ENCODE peak calls at places on chromosomes 7 and 10, in nine cellular contexts. One of them, this sample, is unnamed. For H3K27me3, the result is how much of the 10 kb centered on the place peaks cover.

GRCh38 chr7:34452363-34452762 is 205.7 kb upstream of the NPSR1 start:
- DNase-seq in aorta: no peak
- DNase-seq in ovary: no peak
- DNase-seq in neural progenitor cell: no peak
- DNase-seq in tibial nerve: no peak
- DNase-seq in mesendoderm: no peak
- DNase-seq in heart left ventricle: no peak
- DNase-seq in AG04450: no peak
- DNase-seq in CD8-positive, alpha-beta memory T cell: no peak
- DNase-seq in this sample: no peak

GRCh38 chr10:69734797-69735468 is 66.8 kb upstream of the COL13A1 start:
- DNase-seq in CD8-positive, alpha-beta memory T cell: peak
- DNase-seq in tibial nerve: no peak
- DNase-seq in AG04450: no peak
- DNase-seq in ovary: no peak
- DNase-seq in heart left ventricle: no peak
- DNase-seq in neural progenitor cell: no peak
- DNase-seq in mesendoderm: no peak
- DNase-seq in aorta: no peak
- DNase-seq in this sample: no peak

GRCh38 chr10:99433378-99434020 is 3.1 kb upstream of the GOT1 start:
- DNase-seq in heart left ventricle: no peak
- DNase-seq in tibial nerve: no peak
- DNase-seq in mesendoderm: peak
- DNase-seq in AG04450: no peak
- DNase-seq in neural progenitor cell: no peak
- DNase-seq in CD8-positive, alpha-beta memory T cell: no peak
- DNase-seq in ovary: no peak
- DNase-seq in aorta: no peak
- DNase-seq in this sample: no peak

GRCh38 chr7:13797545-13797944 is 191.9 kb downstream of the ETV1 start:
- DNase-seq in mesendoderm: peak
- DNase-seq in AG04450: no peak
- DNase-seq in aorta: no peak
- DNase-seq in CD8-positive, alpha-beta memory T cell: no peak
- DNase-seq in neural progenitor cell: no peak
- DNase-seq in tibial nerve: no peak
- DNase-seq in heart left ventricle: no peak
- DNase-seq in ovary: no peak
- DNase-seq in this sample: no peak

GRCh38 chr10:77592946-77593636 is 44.5 kb downstream of the KCNMA1 start:
- DNase-seq in aorta: peak
- DNase-seq in ovary: no peak
- DNase-seq in AG04450: peak
- DNase-seq in mesendoderm: no peak
- DNase-seq in neural progenitor cell: no peak
- DNase-seq in heart left ventricle: no peak
- DNase-seq in CD8-positive, alpha-beta memory T cell: no peak
- DNase-seq in tibial nerve: no peak
- DNase-seq in this sample: no peak

GRCh38 chr7:158631574-158632195 is 44.1 kb upstream of the PTPRN2 start:
- DNase-seq in mesendoderm: no peak
- DNase-seq in ovary: no peak
- DNase-seq in CD8-positive, alpha-beta memory T cell: no peak
- DNase-seq in neural progenitor cell: no peak
- DNase-seq in tibial nerve: no peak
- DNase-seq in aorta: no peak
- DNase-seq in AG04450: no peak
- DNase-seq in heart left ventricle: no peak
- DNase-seq in this sample: no peak

GRCh38 chr7:129903935-129904334 is 48.8 kb downstream of the UBE2H start:
- DNase-seq in CD8-positive, alpha-beta memory T cell: no peak
- DNase-seq in mesendoderm: no peak
- DNase-seq in ovary: no peak
- DNase-seq in aorta: no peak
- DNase-seq in tibial nerve: no peak
- DNase-seq in neural progenitor cell: no peak
- DNase-seq in AG04450: no peak
- DNase-seq in heart left ventricle: no peak
- DNase-seq in this sample: no peak

GRCh38 chr10:78455873-78456272 is 422.2 kb downstream of the RPS24 start:
- DNase-seq in tibial nerve: no peak
- DNase-seq in aorta: no peak
- DNase-seq in mesendoderm: no peak
- DNase-seq in neural progenitor cell: no peak
- DNase-seq in ovary: no peak
- DNase-seq in heart left ventricle: no peak
- DNase-seq in CD8-positive, alpha-beta memory T cell: no peak
- DNase-seq in AG04450: no peak
- DNase-seq in this sample: no peak

GRCh38 chr10:71975891-71976725 is 11.9 kb downstream of the CHST3 start:
- DNase-seq in AG04450: no peak
- DNase-seq in CD8-positive, alpha-beta memory T cell: no peak
- DNase-seq in tibial nerve: no peak
- DNase-seq in heart left ventricle: no peak
- DNase-seq in aorta: peak
- DNase-seq in ovary: peak
- DNase-seq in neural progenitor cell: no peak
- DNase-seq in mesendoderm: peak
- DNase-seq in this sample: no peak

GRCh38 chr7:111784971-111785575 is 222.8 kb upstream of the IMMP2L start:
- DNase-seq in heart left ventricle: no peak
- DNase-seq in mesendoderm: peak
- DNase-seq in tibial nerve: no peak
- DNase-seq in ovary: no peak
- DNase-seq in CD8-positive, alpha-beta memory T cell: no peak
- DNase-seq in aorta: no peak
- DNase-seq in neural progenitor cell: no peak
- DNase-seq in AG04450: no peak
- DNase-seq in this sample: no peak

GRCh38 chr7:4343272-4344000 is 338.7 kb upstream of the FOXK1 start:
- DNase-seq in mesendoderm: no peak
- DNase-seq in neural progenitor cell: no peak
- DNase-seq in AG04450: no peak
- DNase-seq in heart left ventricle: no peak
- DNase-seq in ovary: no peak
- DNase-seq in aorta: no peak
- DNase-seq in CD8-positive, alpha-beta memory T cell: no peak
- DNase-seq in tibial nerve: no peak
- DNase-seq in this sample: no peak

GRCh38 chr10:115982076-115982475 is 290.9 kb downstream of the GFRA1 start:
- DNase-seq in mesendoderm: no peak
- DNase-seq in heart left ventricle: no peak
- DNase-seq in neural progenitor cell: no peak
- DNase-seq in CD8-positive, alpha-beta memory T cell: no peak
- DNase-seq in aorta: no peak
- DNase-seq in tibial nerve: no peak
- DNase-seq in ovary: no peak
- DNase-seq in AG04450: no peak
- DNase-seq in this sample: no peak

GRCh38 chr10:115980470-115980869 is 292.5 kb downstream of the GFRA1 start:
- DNase-seq in AG04450: no peak
- DNase-seq in mesendoderm: no peak
- DNase-seq in heart left ventricle: no peak
- DNase-seq in aorta: no peak
- DNase-seq in CD8-positive, alpha-beta memory T cell: no peak
- DNase-seq in neural progenitor cell: no peak
- DNase-seq in ovary: no peak
- DNase-seq in tibial nerve: no peak
- DNase-seq in this sample: no peak

GRCh38 chr10:115981056-115981455 is 291.9 kb downstream of the GFRA1 start:
- DNase-seq in ovary: no peak
- DNase-seq in CD8-positive, alpha-beta memory T cell: no peak
- DNase-seq in heart left ventricle: no peak
- DNase-seq in neural progenitor cell: peak
- DNase-seq in aorta: no peak
- DNase-seq in tibial nerve: no peak
- DNase-seq in AG04450: no peak
- DNase-seq in mesendoderm: no peak
- DNase-seq in this sample: no peak

GRCh38 chr10:115977855-115978254 is 295.2 kb downstream of the GFRA1 start:
- DNase-seq in CD8-positive, alpha-beta memory T cell: no peak
- DNase-seq in tibial nerve: no peak
- DNase-seq in mesendoderm: no peak
- DNase-seq in AG04450: no peak
- DNase-seq in ovary: no peak
- DNase-seq in heart left ventricle: no peak
- DNase-seq in neural progenitor cell: no peak
- DNase-seq in aorta: no peak
- DNase-seq in this sample: no peak

DNA sequence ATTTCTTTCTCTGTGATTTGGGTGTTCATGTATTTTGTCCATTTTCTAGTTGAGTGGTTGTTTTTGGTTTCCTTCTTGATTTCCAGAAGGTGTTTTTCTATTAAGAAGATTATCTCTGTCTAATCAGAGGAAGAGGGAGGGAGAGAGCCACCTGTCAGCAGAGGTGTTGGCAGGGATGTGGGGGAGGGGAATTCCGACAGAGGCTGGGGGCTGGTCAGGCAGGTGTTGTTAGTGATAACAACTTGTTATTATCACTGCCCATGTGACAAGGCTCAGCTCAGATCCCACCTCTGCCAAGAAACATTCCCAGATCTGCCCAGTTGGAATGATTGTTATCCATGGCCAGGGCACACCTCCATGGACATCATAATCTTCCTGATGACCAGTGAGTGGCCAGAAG is 293.4 kb downstream of the GFRA1 start:
- DNase-seq in aorta: no peak
- DNase-seq in AG04450: no peak
- DNase-seq in tibial nerve: no peak
- DNase-seq in mesendoderm: no peak
- DNase-seq in neural progenitor cell: no peak
- DNase-seq in heart left ventricle: no peak
- DNase-seq in ovary: no peak
- DNase-seq in CD8-positive, alpha-beta memory T cell: no peak
- DNase-seq in this sample: no peak
- H3K27me3 ChIP-seq in aorta: under half
- H3K27me3 ChIP-seq in AG04450: under half
- H3K27me3 ChIP-seq in tibial nerve: under half
- H3K27me3 ChIP-seq in mesendoderm: under half
- H3K27me3 ChIP-seq in neural progenitor cell: under half
- H3K27me3 ChIP-seq in heart left ventricle: under half
- H3K27me3 ChIP-seq in ovary: under half
- H3K27me3 ChIP-seq in CD8-positive, alpha-beta memory T cell: under half
- H3K27me3 ChIP-seq in this sample: under half

GRCh38 chr7:44080686-44081265 is 1.6 kb downstream of the POLM start:
- DNase-seq in CD8-positive, alpha-beta memory T cell: peak
- DNase-seq in tibial nerve: no peak
- DNase-seq in mesendoderm: no peak
- DNase-seq in AG04450: no peak
- DNase-seq in aorta: no peak
- DNase-seq in neural progenitor cell: no peak
- DNase-seq in heart left ventricle: no peak
- DNase-seq in ovary: no peak
- DNase-seq in this sample: no peak
- H3K4me3 ChIP-seq in CD8-positive, alpha-beta memory T cell: peak
- H3K4me3 ChIP-seq in tibial nerve: no peak
- H3K4me3 ChIP-seq in mesendoderm: no peak
- H3K4me3 ChIP-seq in AG04450: no peak
- H3K4me3 ChIP-seq in aorta: no peak
- H3K4me3 ChIP-seq in neural progenitor cell: no peak
- H3K4me3 ChIP-seq in heart left ventricle: no peak
- H3K4me3 ChIP-seq in ovary: no peak
- H3K4me3 ChIP-seq in this sample: no peak

DNA sequence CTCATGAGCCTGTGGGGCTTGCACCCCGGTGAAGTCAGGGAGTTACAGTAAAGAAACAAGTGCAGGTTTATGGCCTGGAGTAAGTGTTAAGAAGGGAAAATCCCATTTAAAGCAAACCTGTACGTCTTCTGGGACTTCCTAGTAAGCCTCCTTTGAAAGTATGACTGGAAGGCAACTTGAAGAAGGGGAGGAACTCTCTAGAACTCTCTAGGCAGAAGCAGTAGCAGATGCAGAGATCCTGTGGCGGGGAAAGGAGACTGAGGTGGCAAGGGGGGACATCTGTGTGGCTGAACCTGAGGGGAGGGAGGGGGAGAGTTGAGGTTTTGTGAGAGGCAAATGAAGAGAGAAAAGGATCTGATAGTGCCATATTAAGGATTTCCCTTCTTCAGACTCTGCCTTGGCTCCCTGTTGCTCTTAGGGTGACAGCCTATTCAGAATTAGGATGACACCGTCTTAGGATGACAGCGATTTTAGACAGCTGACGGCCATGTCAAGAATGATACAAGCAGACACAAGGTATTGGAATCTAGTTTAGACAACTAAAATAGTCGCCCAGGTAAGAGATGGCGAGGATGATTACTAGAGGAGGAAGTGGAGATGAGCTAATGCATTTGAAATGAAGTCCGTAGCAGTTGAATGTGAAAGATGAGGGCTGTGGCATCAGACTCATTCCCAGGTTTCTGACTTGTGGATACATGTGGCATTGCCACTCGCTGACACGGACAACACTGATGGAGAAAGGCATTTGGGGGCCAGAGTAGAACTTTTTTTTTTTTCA is 29.0 kb downstream of the CUL1 start:
- DNase-seq in neural progenitor cell: no peak
- DNase-seq in CD8-positive, alpha-beta memory T cell: no peak
- DNase-seq in tibial nerve: no peak
- DNase-seq in mesendoderm: peak
- DNase-seq in aorta: no peak
- DNase-seq in heart left ventricle: no peak
- DNase-seq in ovary: no peak
- DNase-seq in AG04450: no peak
- DNase-seq in this sample: no peak
- H3K27ac ChIP-seq in neural progenitor cell: no peak
- H3K27ac ChIP-seq in CD8-positive, alpha-beta memory T cell: no peak
- H3K27ac ChIP-seq in tibial nerve: no peak
- H3K27ac ChIP-seq in mesendoderm: no peak
- H3K27ac ChIP-seq in aorta: no peak
- H3K27ac ChIP-seq in heart left ventricle: no peak
- H3K27ac ChIP-seq in ovary: no peak
- H3K27ac ChIP-seq in AG04450: no peak
- H3K27ac ChIP-seq in this sample: no peak

DNA sequence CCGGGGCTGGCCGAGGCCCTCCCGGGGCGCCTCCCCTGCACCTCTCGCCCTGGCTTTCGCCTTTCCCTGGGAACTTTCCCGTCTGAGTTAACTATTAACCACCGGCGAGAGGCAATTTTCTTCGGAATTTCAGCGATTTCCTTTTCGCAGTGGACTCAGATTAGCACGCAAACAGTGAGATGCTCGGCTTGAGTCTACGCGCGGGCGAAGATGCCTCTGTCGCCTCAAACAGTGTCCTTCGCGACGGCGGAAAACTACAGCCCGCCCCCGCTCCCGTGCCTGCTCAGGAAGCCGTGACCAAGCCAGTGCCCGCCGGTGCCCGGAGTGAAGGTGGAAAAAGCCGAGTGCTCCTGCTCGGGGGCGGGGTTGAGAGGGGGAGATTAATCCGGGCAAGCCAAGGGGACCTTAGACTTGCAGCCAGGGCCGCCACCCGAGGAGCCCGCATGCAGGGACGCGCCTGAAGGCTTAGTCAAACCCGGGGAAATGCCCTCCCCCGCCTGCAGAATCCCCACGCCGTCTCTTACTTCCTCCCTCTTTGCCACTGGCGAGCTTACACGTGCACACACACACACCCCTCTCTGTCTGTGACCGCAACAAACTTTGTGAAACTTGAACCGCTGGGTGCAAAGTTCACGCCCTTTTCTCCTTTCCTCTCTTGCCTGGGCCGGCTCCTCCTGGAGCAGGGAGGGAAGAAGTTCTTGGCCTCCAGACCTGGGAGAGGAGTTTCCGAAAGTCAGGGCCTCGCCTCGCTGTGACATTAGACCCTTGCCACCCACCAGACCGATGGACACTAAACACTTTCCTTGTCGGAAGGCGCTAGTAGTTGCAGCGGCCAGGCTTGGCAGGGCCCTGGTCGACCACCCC is 14.4 kb upstream of the PAX2 start:
- DNase-seq in tibial nerve: no peak
- DNase-seq in aorta: no peak
- DNase-seq in AG04450: no peak
- DNase-seq in heart left ventricle: no peak
- DNase-seq in neural progenitor cell: peak
- DNase-seq in CD8-positive, alpha-beta memory T cell: no peak
- DNase-seq in mesendoderm: peak
- DNase-seq in ovary: no peak
- DNase-seq in this sample: no peak
- H3K27me3 ChIP-seq in tibial nerve: half or more
- H3K27me3 ChIP-seq in aorta: under half
- H3K27me3 ChIP-seq in AG04450: half or more
- H3K27me3 ChIP-seq in heart left ventricle: half or more
- H3K27me3 ChIP-seq in neural progenitor cell: half or more
- H3K27me3 ChIP-seq in CD8-positive, alpha-beta memory T cell: half or more
- H3K27me3 ChIP-seq in mesendoderm: half or more
- H3K27me3 ChIP-seq in ovary: under half
- H3K27me3 ChIP-seq in this sample: under half

This sample was measured in dorsolateral prefrontal cortex.